ENCODE peak calls at places on chromosome 11, in nine cellular contexts. T is transverse colon, A is WERI-Rb-1, H is kidney, E is HCT116, B is tibial artery, K is fibroblast of lung, Q is spleen, R is thoracic aorta. U is an unnamed sample.

GRCh38 chr11:72179804-72180396 is 12.0 kb upstream of the FOLR1 start:
- DNase-seq in T (no peak), A (no peak), H (no peak), E (no peak), B (no peak), K (peak), Q (no peak), R (no peak), U (no peak)

GRCh38 chr11:68315581-68315920 is 3.2 kb downstream of the LRP5 start:
- DNase-seq in T (peak), A (no peak), H (no peak), E (no peak), B (no peak), K (no peak), Q (no peak), R (no peak), U (no peak)

GRCh38 chr11:78022397-78023396 is at the start of gene KCTD14:
- DNase-seq in T (peak), A (no peak), H (peak), E (no peak), B (no peak), K (no peak), Q (no peak), R (no peak), U (no peak)

GRCh38 chr11:105244157-105244820 is 104.7 kb upstream of the CARD18 start:
- DNase-seq in T (no peak), A (no peak), H (no peak), E (peak), B (peak), K (peak), Q (no peak), R (peak), U (peak)

GRCh38 chr11:74134661-74135515 is 35.9 kb downstream of the C2CD3 start:
- DNase-seq in T (no peak), A (peak), H (no peak), E (peak), B (no peak), K (peak), Q (no peak), R (no peak), U (no peak)

GRCh38 chr11:2481253-2481652 is 36.4 kb downstream of the KCNQ1 start:
- DNase-seq in T (no peak), A (no peak), H (no peak), E (no peak), B (no peak), K (no peak), Q (no peak), R (no peak), U (no peak)

GRCh38 chr11:125300791-125301218 is 136.3 kb downstream of the PKNOX2 start:
- DNase-seq in T (no peak), A (no peak), H (peak), E (no peak), B (no peak), K (peak), Q (no peak), R (no peak), U (peak)

GRCh38 chr11:112477929-112478317 is 217.3 kb upstream of the PLET1 start:
- DNase-seq in T (no peak), A (no peak), H (no peak), E (no peak), B (no peak), K (no peak), Q (no peak), R (no peak), U (no peak)

GRCh38 chr11:70610561-70610960 is 212.2 kb downstream of the CTTN start:
- DNase-seq in T (no peak), A (no peak), H (peak), E (no peak), B (no peak), K (peak), Q (no peak), R (no peak), U (no peak)

GRCh38 chr11:64037027-64037633 is 1.4 kb downstream of the FLRT1 start:
- DNase-seq in T (no peak), A (no peak), H (no peak), E (no peak), B (no peak), K (no peak), Q (no peak), R (no peak), U (no peak)
- H3K27ac ChIP-seq in T (peak), A (no peak), H (peak), E (no peak), B (no peak), K (no peak), Q (no peak), R (no peak), U (peak)

GRCh38 chr11:120180571-120181445 is 30.0 kb upstream of the OAF start:
- DNase-seq in T (no peak), A (no peak), H (peak), E (no peak), B (peak), K (peak), Q (peak), R (no peak), U (no peak)
- TF ChIP-seq CTCF in T (no peak), A (peak), H (no peak), E (peak), B (no peak), K (no peak), Q (no peak), R (no peak), U (no peak)

GRCh38 chr11:10935015-10935564 is 77.2 kb upstream of the ZBED5 start:
- DNase-seq in T (peak), A (no peak), H (no peak), E (no peak), B (no peak), K (no peak), Q (no peak), R (no peak), U (no peak)
- H3K27ac ChIP-seq in T (peak), A (no peak), H (no peak), E (no peak), B (peak), K (no peak), Q (no peak), R (no peak), U (no peak)

GRCh38 chr11:64100345-64100744 is 64.6 kb downstream of the FLRT1 start:
- DNase-seq in T (no peak), A (no peak), H (no peak), E (no peak), B (no peak), K (no peak), Q (no peak), R (no peak), U (no peak)
- TF ChIP-seq CTCF in T (no peak), A (peak), H (no peak), E (peak), B (no peak), K (no peak), Q (no peak), R (no peak), U (no peak)

GRCh38 chr11:20003357-20003756 is 156.9 kb downstream of the DBX1 start:
- DNase-seq in T (no peak), A (no peak), H (no peak), E (no peak), B (no peak), K (no peak), Q (no peak), R (no peak), U (no peak)
- H3K27ac ChIP-seq in T (no peak), A (peak), H (peak), E (no peak), B (no peak), K (no peak), Q (no peak), R (no peak), U (no peak)

GRCh38 chr11:35911013-35911412 is 32.8 kb upstream of the LDLRAD3 start:
- DNase-seq in T (no peak), A (no peak), H (no peak), E (no peak), B (no peak), K (no peak), Q (no peak), R (no peak), U (no peak)
- TF ChIP-seq CTCF in T (no peak), A (no peak), H (no peak), E (no peak), B (no peak), K (no peak), Q (no peak), R (no peak), U (no peak)